ENCODE peak calls at places on chromosomes 3 and 15, in seven cellular contexts. M is pancreas, W is cardiac fibroblast, I is testis, Q is GM12865, N is brain microvascular endothelial cell, L is bronchial epithelial cell. R is an unnamed sample.

GRCh38 chr15:58444658-58445332 is 13.0 kb downstream of the LIPC start:
- DNase-seq in M (no peak), W (no peak), I (no peak), Q (no peak), N (no peak), L (no peak), R (no peak)

GRCh38 chr3:175469124-175469523 is 610.0 kb downstream of the NAALADL2 start:
- DNase-seq in M (no peak), W (no peak), I (no peak), Q (no peak), N (no peak), L (no peak), R (no peak)

GRCh38 chr15:62770752-62771151 is 271.8 kb upstream of the TPM1 start:
- DNase-seq in M (no peak), W (peak; percentile 90), I (no peak), Q (no peak), N (peak; percentile 71), L (peak; percentile 88), R (peak; percentile 57)

GRCh38 chr15:97143847-97144711 is 813.6 kb downstream of the NR2F2 start:
- DNase-seq in M (no peak), W (no peak), I (no peak), Q (no peak), N (no peak), L (no peak), R (no peak)

GRCh38 chr3:105040026-105040622 is 326.6 kb upstream of the ALCAM start:
- DNase-seq in M (no peak), W (no peak), I (no peak), Q (no peak), N (peak; percentile 53), L (no peak), R (peak; percentile 4)

GRCh38 chr15:30953731-30954378 is 37.6 kb downstream of the MTMR10 start:
- DNase-seq in M (no peak), W (peak; percentile 97), I (no peak), Q (peak; percentile 16), N (peak; percentile 90), L (peak; percentile 89), R (no peak)

GRCh38 chr15:25368855-25369254 is 70.0 kb downstream of the UBE3A start:
- DNase-seq in M (no peak), W (peak; percentile 41), I (no peak), Q (no peak), N (no peak), L (no peak), R (no peak)

GRCh38 chr3:124707667-124708066 is 22.6 kb upstream of the UMPS start:
- DNase-seq in M (no peak), W (peak; percentile 90), I (no peak), Q (no peak), N (peak; percentile 87), L (peak; percentile 47), R (peak; percentile 59)

GRCh38 chr3:154954750-154955149 is 125.4 kb upstream of the MME start:
- DNase-seq in M (no peak), W (peak; percentile 85), I (no peak), Q (peak; percentile 12), N (peak; percentile 37), L (peak; percentile 72), R (no peak)

GRCh38 chr15:68512578-68512977 is 66.2 kb upstream of the CORO2B start:
- DNase-seq in M (no peak), W (no peak), I (no peak), Q (no peak), N (no peak), L (no peak), R (no peak)

GRCh38 chr3:30578479-30578878 is 27.9 kb upstream of the TGFBR2 start:
- DNase-seq in M (no peak), W (peak; percentile 94), I (peak; percentile 16), Q (peak; percentile 12), N (peak; percentile 92), L (peak; percentile 60), R (peak; percentile 83)

GRCh38 chr15:93029613-93030429 is 59.2 kb downstream of the RGMA start:
- DNase-seq in M (peak; percentile 53), W (peak; percentile 44), I (peak; percentile 19), Q (no peak), N (peak; percentile 16), L (peak; percentile 60), R (no peak)

GRCh38 chr3:70749122-70749521 is 436.7 kb upstream of the MDFIC2 start:
- DNase-seq in M (no peak), W (no peak), I (no peak), Q (no peak), N (no peak), L (no peak), R (no peak)

GRCh38 chr3:70757658-70758057 is 445.2 kb upstream of the MDFIC2 start:
- DNase-seq in M (no peak), W (no peak), I (no peak), Q (no peak), N (no peak), L (no peak), R (no peak)

GRCh38 chr3:70754314-70754713 is 441.9 kb upstream of the MDFIC2 start:
- DNase-seq in M (no peak), W (peak; percentile 61), I (no peak), Q (no peak), N (no peak), L (peak; percentile 53), R (no peak)

GRCh38 chr3:70748593-70748992 is 436.2 kb upstream of the MDFIC2 start:
- DNase-seq in M (no peak), W (no peak), I (no peak), Q (no peak), N (no peak), L (no peak), R (no peak)

DNA sequence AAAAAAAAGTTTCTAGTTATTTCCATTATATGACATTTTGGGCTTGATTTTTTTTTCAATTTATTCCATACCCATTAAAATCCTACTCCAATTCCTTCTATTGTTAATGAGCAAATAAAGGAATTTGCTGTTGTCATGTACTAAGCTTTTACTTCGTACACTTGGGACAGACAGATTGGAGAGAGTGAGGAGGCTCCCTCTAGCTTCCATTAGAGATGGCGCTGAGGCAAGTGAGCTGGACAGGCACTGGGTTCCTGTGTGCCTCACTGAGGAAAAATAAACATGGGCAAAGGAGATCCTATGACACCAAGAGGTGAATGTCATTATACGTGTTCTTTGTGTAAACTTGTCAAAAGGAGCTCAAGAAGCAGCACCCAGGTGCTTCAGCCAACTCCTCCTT is 441.1 kb upstream of the MDFIC2 start:
- DNase-seq in M (no peak), W (no peak), I (no peak), Q (no peak), N (no peak), L (no peak), R (no peak)
- TF ChIP-seq CTCF in M (no peak), W (no peak), I (no peak), Q (no peak), N (peak; percentile 47), L (peak; percentile 31), R (peak; percentile 13)

DNA sequence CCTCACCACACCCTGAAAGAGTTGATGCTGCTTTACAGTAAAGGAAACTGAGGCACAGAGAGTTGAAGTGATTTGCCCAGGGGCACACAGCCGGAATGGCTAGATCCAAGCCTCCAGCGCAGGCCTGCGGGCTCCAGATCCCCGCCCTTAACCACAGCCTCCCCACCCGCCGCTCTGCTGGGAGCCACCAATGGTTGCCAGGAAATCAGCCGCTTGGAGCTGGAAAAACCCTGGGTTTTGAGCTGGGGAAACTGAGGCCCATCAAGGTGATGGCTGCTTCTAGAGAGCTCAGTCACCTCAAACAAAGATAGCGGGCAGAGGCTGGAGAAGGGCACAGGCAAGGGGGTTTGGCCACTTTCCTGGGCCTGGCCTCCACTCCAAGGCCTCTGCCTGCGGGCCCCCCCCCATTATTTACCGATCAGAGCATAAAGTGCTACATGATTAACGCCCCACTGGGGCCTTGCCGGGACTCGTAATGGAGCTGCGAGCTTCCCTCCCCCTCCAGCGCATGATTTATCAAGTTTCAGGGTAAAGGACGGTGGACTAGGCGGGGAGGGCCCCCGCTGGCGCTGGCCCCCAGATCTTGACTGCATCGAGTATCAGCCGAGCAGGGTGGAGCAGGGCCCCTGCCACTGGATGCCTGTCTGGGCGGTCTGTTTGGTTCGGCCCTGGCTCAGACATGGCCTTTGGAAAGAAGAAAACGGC is 9.2 kb downstream of the PLXND1 start:
- DNase-seq in M (no peak), W (peak; percentile 69), I (peak; percentile 54), Q (no peak), N (peak; percentile 55), L (no peak), R (peak; percentile 37)
- H3K4me3 ChIP-seq in M (no peak overlapping the region), W (peak overlapping the region; percentile 5), I (no peak overlapping the region), Q (no peak overlapping the region), N (no peak overlapping the region), L (no peak overlapping the region), R (no peak overlapping the region)

GRCh38 chr3:157353657-157354056 is 83.0 kb upstream of the PTX3 start:
- DNase-seq in M (no peak), W (peak; percentile 46), I (no peak), Q (no peak), N (no peak), L (no peak), R (no peak)

GRCh38 chr3:157351981-157352380 is 84.7 kb upstream of the PTX3 start:
- DNase-seq in M (no peak), W (peak; percentile 33), I (no peak), Q (no peak), N (no peak), L (no peak), R (no peak)

DNA sequence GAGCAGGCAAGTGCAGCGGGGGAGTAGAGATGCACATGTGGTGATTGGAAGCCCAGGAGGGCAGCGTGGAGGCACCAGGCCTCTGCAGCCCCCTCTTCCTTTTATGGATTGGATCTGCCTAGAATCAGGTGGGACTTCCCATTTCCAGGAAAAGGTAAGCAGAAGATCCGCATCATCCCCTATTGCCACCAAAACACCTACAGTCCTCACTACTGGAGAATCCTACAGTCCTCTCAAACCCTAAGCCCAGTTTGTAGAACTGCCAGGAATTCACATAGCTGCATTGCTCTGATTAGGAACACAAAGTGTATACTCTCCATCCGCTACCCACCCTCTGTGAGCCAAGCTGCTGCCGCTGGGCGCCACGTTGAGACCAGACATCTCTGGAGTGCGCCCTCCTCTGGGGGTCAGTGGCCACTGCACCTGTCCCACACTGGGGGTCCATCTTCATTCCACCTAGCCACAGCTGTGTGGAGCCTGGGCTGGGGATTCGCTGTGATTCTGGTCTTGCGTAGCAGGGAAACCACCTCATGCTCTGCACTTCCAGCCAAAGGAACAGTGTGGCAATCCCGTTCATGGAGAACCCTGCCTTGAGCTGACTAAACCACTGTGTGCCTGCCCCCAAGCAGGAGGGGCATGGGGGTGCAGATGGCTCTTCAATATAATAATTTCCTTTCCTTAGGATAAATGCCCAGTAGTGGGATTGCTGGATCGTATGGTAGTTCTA is 88.9 kb upstream of the PTX3 start:
- DNase-seq in M (no peak), W (peak; percentile 92), I (peak; percentile 46), Q (no peak), N (no peak), L (no peak), R (no peak)
- TF ChIP-seq CTCF in M (no peak), W (peak; percentile 48), I (no peak), Q (peak; percentile 34), N (peak; percentile 62), L (peak; percentile 21), R (peak; percentile 23)

GRCh38 chr3:37291275-37291700 is 116.9 kb upstream of the LRRFIP2 start:
- DNase-seq in M (no peak), W (peak; percentile 84), I (no peak), Q (no peak), N (peak; percentile 74), L (peak; percentile 81), R (no peak)
- H3K4me3 ChIP-seq in M (no peak overlapping the region), W (no peak overlapping the region), I (no peak overlapping the region), Q (no peak overlapping the region), N (no peak overlapping the region), L (no peak overlapping the region), R (no peak overlapping the region)